ENCODE peak calls at places on chromosome 11, in nine cellular contexts. D is esophagus squamous epithelium, H is WERI-Rb-1, U is heart right ventricle, M is fibroblast of lung, B is cardiac muscle cell, T is tibial artery, L is lower lobe of right lung, S is right atrium auricular region. V is an unnamed sample. For H3K36me3, the result is how much of the 10 kb centered on the place peaks cover.

GRCh38 chr11:28969832-28970231 is 861.6 kb downstream of the METTL15 start:
- DNase-seq in L (no peak), T (no peak), D (no peak), H (no peak), B (no peak), S (no peak), M (no peak), U (no peak), V (no peak)

GRCh38 chr11:81963018-81963417 is 770.6 kb downstream of the FAM181B start:
- DNase-seq in M (peak), L (no peak), B (peak), D (no peak), U (no peak), H (no peak), S (no peak), T (no peak), V (no peak)

GRCh38 chr11:130631119-130631518 is 182.7 kb downstream of the ADAMTS15 start:
- DNase-seq in M (peak), B (peak), D (no peak), S (no peak), U (no peak), T (no peak), L (no peak), H (no peak), V (peak)

GRCh38 chr11:88042238-88043032 is 132.8 kb downstream of the RAB38 start:
- DNase-seq in U (no peak), B (no peak), L (no peak), D (no peak), M (no peak), H (peak), S (no peak), T (no peak), V (no peak)

GRCh38 chr11:8533332-8533731 is 60.7 kb downstream of the STK33 start:
- DNase-seq in U (no peak), D (no peak), T (no peak), H (no peak), L (no peak), M (no peak), B (no peak), S (no peak), V (no peak)

GRCh38 chr11:16784097-16784496 is 45.6 kb downstream of the C11orf58 start:
- DNase-seq in H (no peak), M (no peak), D (no peak), U (no peak), L (no peak), B (no peak), S (no peak), T (no peak), V (no peak)

GRCh38 chr11:46392421-46393230 is 1.1 kb upstream of the CHRM4 start:
- DNase-seq in B (peak), S (peak), H (peak), D (no peak), M (peak), T (peak), U (peak), L (peak), V (no peak)

GRCh38 chr11:94595061-94595460 is 27.9 kb downstream of the PIWIL4 start:
- DNase-seq in B (no peak), L (no peak), H (no peak), T (no peak), U (no peak), D (no peak), S (no peak), M (no peak), V (no peak)

GRCh38 chr11:88402192-88402715 is 64.7 kb upstream of the CTSC start:
- DNase-seq in B (peak), M (peak), T (no peak), S (no peak), U (no peak), D (no peak), L (no peak), H (no peak), V (peak)

GRCh38 chr11:2921261-2921660 is 8.0 kb downstream of the PHLDA2 start:
- DNase-seq in L (no peak), D (no peak), T (no peak), S (no peak), U (no peak), M (no peak), B (no peak), H (no peak), V (no peak)

GRCh38 chr11:62603771-62604170 is 2.1 kb upstream of the MTA2 start:
- DNase-seq in M (no peak), B (no peak), D (no peak), L (no peak), S (no peak), H (no peak), T (no peak), U (no peak), V (no peak)

GRCh38 chr11:82906236-82906635 is 4.7 kb downstream of the DDIAS start:
- DNase-seq in D (no peak), H (no peak), U (no peak), S (no peak), L (no peak), M (peak), B (peak), T (no peak), V (no peak)

GRCh38 chr11:11351042-11351586 is 1.9 kb downstream of the CSNK2A3 start:
- DNase-seq in L (no peak), U (no peak), M (no peak), T (no peak), H (no peak), S (no peak), D (no peak), B (peak), V (no peak)

GRCh38 chr11:106706355-106706754 is 311.9 kb downstream of the GUCY1A2 start:
- DNase-seq in L (no peak), M (peak), D (no peak), T (no peak), U (no peak), H (no peak), S (no peak), B (peak), V (peak)

DNA sequence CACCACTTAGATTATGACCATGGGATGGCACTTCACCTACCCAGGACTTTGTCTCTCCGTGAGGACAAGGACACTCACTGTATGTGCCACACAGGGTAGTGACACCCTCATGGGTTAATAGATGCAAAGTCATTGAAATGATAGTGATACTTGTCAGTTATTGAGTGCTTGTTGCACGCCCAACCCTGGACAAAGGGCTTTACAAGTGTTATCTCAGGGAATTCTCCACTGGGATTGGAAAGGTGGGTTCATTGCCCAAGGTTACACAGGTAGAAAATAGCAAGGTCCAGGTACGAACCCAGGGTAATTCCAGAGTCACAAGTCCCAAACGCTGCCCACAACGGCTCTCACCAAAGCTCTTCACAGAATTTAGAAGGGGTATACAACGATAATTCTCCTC is 158.2 kb downstream of the TRIM29 start:
- DNase-seq in H (no peak), L (no peak), M (no peak), T (no peak), D (no peak), S (no peak), B (no peak), U (no peak), V (no peak)
- H3K36me3 ChIP-seq in H (under half), L (under half), M (under half), T (under half), D (under half), S (under half), B (under half), U (under half), V (under half)

DNA sequence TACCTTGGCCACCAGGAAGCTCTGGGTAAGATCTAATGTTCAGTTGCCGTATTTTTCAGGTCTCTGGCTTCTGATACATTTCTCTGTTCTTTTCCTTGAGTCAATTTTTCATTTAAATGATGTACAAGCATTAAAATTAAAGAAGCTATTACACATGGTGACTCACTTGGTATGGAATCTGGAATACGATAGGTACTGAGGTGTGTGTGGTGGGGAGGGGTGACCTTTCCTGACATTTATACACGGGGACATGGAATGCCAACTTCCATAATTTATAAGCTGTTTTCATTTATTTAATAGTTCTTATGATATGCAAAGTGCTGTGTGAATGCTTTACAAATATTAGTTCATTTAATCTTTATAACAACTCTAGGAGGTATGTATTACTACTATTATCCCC is 47.8 kb upstream of the ALX4 start:
- DNase-seq in H (no peak), U (no peak), L (no peak), D (no peak), M (no peak), B (no peak), T (no peak), S (no peak), V (no peak)
- TF ChIP-seq CTCF in H (no peak), U (no peak), L (no peak), D (no peak), M (no peak), B (no peak), T (no peak), S (no peak), V (no peak)

GRCh38 chr11:13009921-13010736 is 1.0 kb downstream of the RASSF10 start:
- DNase-seq in S (no peak), L (peak), T (no peak), B (peak), M (peak), U (peak), H (peak), D (no peak), V (no peak)
- H3K4me3 ChIP-seq in S (peak), L (peak), T (peak), B (peak), M (no peak), U (peak), H (peak), D (peak), V (peak)

DNA sequence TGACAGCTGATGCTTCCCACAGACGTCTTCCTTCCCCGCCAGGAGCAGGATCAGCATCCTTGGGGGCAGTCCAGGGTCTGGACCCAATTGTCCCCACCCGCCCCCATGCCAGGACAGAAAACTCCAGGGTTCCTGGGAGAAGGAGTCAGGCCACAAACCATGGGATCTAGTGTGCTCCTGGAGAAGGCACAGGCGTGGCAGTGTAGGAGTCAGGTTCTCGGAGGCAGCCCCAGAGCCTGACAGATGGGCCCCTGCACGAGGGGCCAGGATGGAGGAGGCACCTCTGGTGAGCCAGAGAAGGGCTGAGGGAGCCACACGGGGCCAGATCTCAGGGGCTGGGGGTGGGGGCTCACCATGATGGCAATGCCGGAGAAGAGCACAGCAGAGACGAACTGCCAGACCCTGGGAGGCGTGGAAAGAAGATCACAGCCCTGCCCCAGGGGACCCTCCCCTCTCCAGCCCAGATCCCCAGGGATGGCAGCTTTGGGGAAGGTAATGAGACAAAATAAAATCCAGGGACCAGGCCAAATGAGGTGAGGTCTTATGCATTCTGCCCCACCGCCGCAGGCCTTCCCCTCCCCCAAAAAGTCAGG is 13.6 kb downstream of the TP53I11 start:
- DNase-seq in B (no peak), T (no peak), M (no peak), H (peak), U (no peak), S (no peak), L (no peak), D (no peak), V (no peak)
- H3K36me3 ChIP-seq in B (under half), T (under half), M (under half), H (half or more), U (under half), S (under half), L (under half), D (under half), V (under half)

DNA sequence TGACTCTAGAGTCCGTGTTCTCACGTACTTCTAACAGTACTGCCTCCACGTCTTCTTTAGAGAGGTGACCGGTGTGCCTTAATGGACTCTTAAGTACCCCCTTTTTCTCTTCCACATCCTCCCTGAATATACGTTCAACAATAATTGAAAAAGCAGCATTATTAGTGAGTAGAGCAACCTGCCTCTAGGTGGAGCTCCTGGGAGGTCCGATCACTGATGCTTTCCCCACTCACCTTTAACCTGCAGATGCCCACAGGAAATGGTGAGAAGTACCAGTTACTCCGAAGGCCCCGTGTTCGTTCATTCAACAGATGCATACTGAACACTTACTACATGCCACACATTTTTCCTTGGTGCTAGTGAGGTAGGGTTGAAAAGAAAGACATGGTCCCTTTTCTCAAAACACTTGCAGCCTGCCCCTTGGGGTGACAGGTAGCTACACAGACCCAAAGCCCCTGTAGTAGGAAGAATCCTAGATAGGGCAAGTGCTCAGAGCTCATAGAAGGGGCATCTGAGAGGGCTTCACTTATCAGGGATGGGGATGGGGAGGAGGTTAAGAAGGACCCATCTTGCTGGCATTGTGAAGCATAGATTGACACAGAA is 72.7 kb downstream of the FEZ1 start:
- DNase-seq in D (no peak), M (no peak), H (peak), L (no peak), S (no peak), U (no peak), B (no peak), T (no peak), V (no peak)
- TF ChIP-seq CTCF in D (peak), M (peak), H (peak), L (peak), S (peak), U (peak), B (peak), T (no peak), V (peak)

GRCh38 chr11:20963596-20963995 is 294.2 kb downstream of the NELL1 start:
- DNase-seq in S (no peak), H (no peak), D (no peak), T (no peak), B (no peak), U (no peak), L (no peak), M (peak), V (peak)
- H3K4me3 ChIP-seq in S (no peak), H (no peak), D (no peak), T (no peak), B (no peak), U (no peak), L (no peak), M (no peak), V (no peak)

V was measured in kidney epithelial cell.